ENCODE peak calls at places on chromosome 22, in nine cellular contexts. V is lower lobe of right lung, I is spleen, W is heart right ventricle, J is uterus, K is ovary, O is body of pancreas, Q is neuronal stem cell, P is breast epithelium. E is an unnamed sample. For H3K4me1 and H3K9me3, the result is how much of the 10 kb centered on the place peaks cover.

GRCh38 chr22:35467788-35468187 is 67.8 kb downstream of the MCM5 start:
- DNase-seq in V (peak), I (peak), W (peak), J (peak), K (peak), O (peak), Q (peak), P (peak), E (no peak)

GRCh38 chr22:48104786-48105185 is 1342.3 kb downstream of the TBC1D22A start:
- DNase-seq in V (no peak), I (no peak), W (no peak), J (no peak), K (no peak), O (no peak), Q (no peak), P (no peak), E (no peak)

GRCh38 chr22:20524004-20524481 is 16.6 kb downstream of the MED15 start:
- DNase-seq in V (no peak), I (no peak), W (no peak), J (no peak), K (no peak), O (no peak), Q (no peak), P (no peak), E (no peak)

GRCh38 chr22:30115705-30116104 is 35.4 kb downstream of the HORMAD2 start:
- DNase-seq in V (no peak), I (no peak), W (no peak), J (no peak), K (no peak), O (no peak), Q (no peak), P (no peak), E (no peak)

GRCh38 chr22:39185601-39186012 is 33.1 kb upstream of the CBX7 start:
- DNase-seq in V (peak), I (peak), W (peak), J (peak), K (no peak), O (no peak), Q (no peak), P (peak), E (peak)

GRCh38 chr22:40024201-40025061 is 29.7 kb downstream of the FAM83F start:
- DNase-seq in V (peak), I (peak), W (peak), J (no peak), K (peak), O (peak), Q (peak), P (no peak), E (no peak)

GRCh38 chr22:38570841-38571364 is 920 bp upstream of the DMC1 start:
- DNase-seq in V (peak), I (peak), W (peak), J (no peak), K (no peak), O (peak), Q (peak), P (peak), E (no peak)

GRCh38 chr22:30314918-30315317 is 11.8 kb downstream of the TBC1D10A start:
- DNase-seq in V (no peak), I (no peak), W (no peak), J (no peak), K (no peak), O (no peak), Q (no peak), P (no peak), E (no peak)

GRCh38 chr22:32531955-32532818 is 57.6 kb downstream of the FBXO7 start:
- DNase-seq in V (peak), I (no peak), W (peak), J (peak), K (peak), O (peak), Q (peak), P (peak), E (no peak)

GRCh38 chr22:32409977-32410376 is 2.1 kb downstream of the RTCB start:
- DNase-seq in V (no peak), I (no peak), W (no peak), J (no peak), K (no peak), O (no peak), Q (no peak), P (no peak), E (no peak)

GRCh38 chr22:36737776-36738175 is 34.2 kb upstream of the CACNG2 start:
- DNase-seq in V (peak), I (peak), W (peak), J (no peak), K (no peak), O (no peak), Q (no peak), P (no peak), E (peak)

GRCh38 chr22:38345782-38346181 is 28.5 kb upstream of the CSNK1E start:
- DNase-seq in V (peak), I (peak), W (no peak), J (no peak), K (no peak), O (no peak), Q (no peak), P (peak), E (no peak)

GRCh38 chr22:30640839-30641430 is 5.4 kb downstream of the SLC35E4 start:
- DNase-seq in V (no peak), I (no peak), W (no peak), J (no peak), K (no peak), O (no peak), Q (no peak), P (no peak), E (no peak)

DNA sequence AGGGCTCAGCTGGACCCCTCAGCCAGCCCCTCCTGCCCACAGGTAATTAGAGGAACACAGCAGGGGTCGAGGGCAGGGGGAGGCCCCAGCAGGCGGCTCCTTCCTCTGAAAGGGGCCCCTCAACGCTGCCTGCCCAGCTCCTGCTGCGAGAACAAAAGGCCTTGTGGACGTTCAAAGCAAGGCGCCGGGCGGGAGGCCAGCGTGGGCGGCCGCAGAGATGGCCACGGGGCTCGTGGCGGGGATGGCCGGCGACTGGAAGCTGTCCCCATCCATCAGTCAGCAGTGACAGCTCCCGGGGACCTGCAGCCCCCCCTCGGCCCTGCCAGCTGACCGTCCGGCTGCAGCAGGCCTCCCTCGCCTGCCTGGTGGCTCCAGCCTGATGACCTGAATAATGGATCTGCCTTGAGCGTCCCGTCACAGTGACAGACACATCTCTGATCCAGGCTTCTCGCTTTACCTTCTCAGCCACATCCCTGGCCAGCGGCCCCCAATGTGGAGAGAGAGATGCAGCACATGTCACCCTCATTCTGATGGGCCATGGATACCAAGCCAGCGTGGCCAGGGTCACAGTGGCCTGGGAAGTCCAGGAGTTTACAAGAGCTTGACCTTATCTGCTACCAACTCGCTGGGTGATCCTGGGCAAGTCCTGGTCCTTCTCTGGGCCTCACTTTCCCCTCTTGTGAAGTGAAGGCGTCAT is 159.3 kb downstream of the MN1 start:
- DNase-seq in V (no peak), I (peak), W (no peak), J (no peak), K (no peak), O (no peak), Q (peak), P (no peak), E (no peak)
- H3K4me1 ChIP-seq in V (under half), I (under half), W (under half), J (under half), K (under half), O (under half), Q (under half), P (under half), E (under half)

GRCh38 chr22:18044548-18045271 is 20.3 kb upstream of the MICAL3 start:
- DNase-seq in V (no peak), I (peak), W (peak), J (no peak), K (peak), O (peak), Q (no peak), P (no peak), E (no peak)
- H3K9me3 ChIP-seq in V (under half), I (under half), W (under half), J (under half), K (under half), O (under half), Q (under half), P (under half), E (under half)

GRCh38 chr22:22425783-22426624 is 82.5 kb downstream of the ZNF280B start:
- DNase-seq in V (no peak), I (no peak), W (no peak), J (no peak), K (no peak), O (no peak), Q (no peak), P (no peak), E (no peak)
- H3K27ac ChIP-seq in V (no peak), I (no peak), W (no peak), J (no peak), K (no peak), O (no peak), Q (no peak), P (no peak), E (no peak)

GRCh38 chr22:49817359-49817758 is 10.3 kb downstream of the BRD1 start:
- DNase-seq in V (peak), I (no peak), W (no peak), J (no peak), K (no peak), O (no peak), Q (no peak), P (no peak), E (peak)
- H3K4me1 ChIP-seq in V (under half), I (half or more), W (half or more), J (under half), K (under half), O (half or more), Q (under half), P (under half), E (under half)

E was measured in RWPE2.